ENCODE peak calls at places on chromosome X, in four cellular contexts. One of them, this sample, is unnamed.

GRCh38 chrX:12825801-12826200 is 34.6 kb downstream of the PRPS2 start:
- DNase-seq in uterus: no peak
- DNase-seq in neural progenitor cell: no peak
- DNase-seq in GM06990: no peak
- DNase-seq in this sample: no peak

GRCh38 chrX:2500681-2501151 is at the start of the genes DHRSX and ZBED1:
- DNase-seq in neural progenitor cell: peak; percentile 84
- DNase-seq in uterus: no peak
- DNase-seq in GM06990: peak; percentile 72
- DNase-seq in this sample: peak; percentile 29

GRCh38 chrX:9517062-9517461 is 52.2 kb downstream of the TBL1X start:
- DNase-seq in uterus: no peak
- DNase-seq in neural progenitor cell: no peak
- DNase-seq in GM06990: no peak
- DNase-seq in this sample: no peak

GRCh38 chrX:41956027-41956426 is 32.7 kb upstream of the CASK start:
- DNase-seq in uterus: no peak
- DNase-seq in GM06990: no peak
- DNase-seq in neural progenitor cell: no peak
- DNase-seq in this sample: no peak

GRCh38 chrX:22527302-22527701 is 254.6 kb downstream of the CBLL2 start:
- DNase-seq in uterus: no peak
- DNase-seq in GM06990: peak; percentile 50
- DNase-seq in neural progenitor cell: no peak
- DNase-seq in this sample: no peak

GRCh38 chrX:103417370-103417769 is 41.0 kb downstream of the BEX3 start:
- DNase-seq in uterus: no peak
- DNase-seq in neural progenitor cell: no peak
- DNase-seq in GM06990: no peak
- DNase-seq in this sample: no peak

GRCh38 chrX:115138040-115138439 is 51.2 kb upstream of the RBMXL3 start:
- DNase-seq in neural progenitor cell: peak; percentile 8
- DNase-seq in uterus: no peak
- DNase-seq in GM06990: no peak
- DNase-seq in this sample: no peak

GRCh38 chrX:41333994-41334865 is at the start of gene DDX3X:
- DNase-seq in GM06990: peak; percentile 97
- DNase-seq in uterus: peak; percentile 94
- DNase-seq in neural progenitor cell: peak; percentile 88
- DNase-seq in this sample: peak; percentile 94

GRCh38 chrX:123731258-123731986 is 1.4 kb downstream of the THOC2 start:
- DNase-seq in uterus: no peak
- DNase-seq in neural progenitor cell: peak; percentile 37
- DNase-seq in GM06990: no peak
- DNase-seq in this sample: no peak

GRCh38 chrX:131792356-131792749 is 230.7 kb upstream of the STK26 start:
- DNase-seq in GM06990: peak; percentile 68
- DNase-seq in uterus: peak; percentile 90
- DNase-seq in neural progenitor cell: no peak
- DNase-seq in this sample: peak; percentile 91

GRCh38 chrX:24285082-24285481 is 28.8 kb downstream of the SUPT20HL2 start:
- DNase-seq in uterus: no peak
- DNase-seq in neural progenitor cell: no peak
- DNase-seq in GM06990: no peak
- DNase-seq in this sample: no peak

GRCh38 chrX:48703642-48704481 is 7.3 kb downstream of the SUV39H1 start:
- DNase-seq in GM06990: no peak
- DNase-seq in uterus: no peak
- DNase-seq in neural progenitor cell: no peak
- DNase-seq in this sample: no peak

GRCh38 chrX:105483011-105483410 is 262.5 kb upstream of the TEX13A start:
- DNase-seq in GM06990: no peak
- DNase-seq in uterus: no peak
- DNase-seq in neural progenitor cell: no peak
- DNase-seq in this sample: no peak

GRCh38 chrX:56738670-56739069 is 9.6 kb downstream of the NBDY start:
- DNase-seq in neural progenitor cell: no peak
- DNase-seq in uterus: no peak
- DNase-seq in GM06990: no peak
- DNase-seq in this sample: no peak

GRCh38 chrX:70171636-70172035 is 5.6 kb upstream of the DGAT2L6 start:
- DNase-seq in GM06990: no peak
- DNase-seq in neural progenitor cell: peak; percentile 65
- DNase-seq in uterus: no peak
- DNase-seq in this sample: no peak

GRCh38 chrX:70169281-70169680 is 8.0 kb upstream of the DGAT2L6 start:
- DNase-seq in neural progenitor cell: no peak
- DNase-seq in uterus: no peak
- DNase-seq in GM06990: no peak
- DNase-seq in this sample: no peak

GRCh38 chrX:70166601-70167590 is 10.4 kb upstream of the DGAT2L6 start:
- DNase-seq in uterus: no peak
- DNase-seq in GM06990: no peak
- DNase-seq in neural progenitor cell: no peak
- DNase-seq in this sample: no peak

GRCh38 chrX:70172226-70172625 is 5.1 kb upstream of the DGAT2L6 start:
- DNase-seq in GM06990: no peak
- DNase-seq in uterus: no peak
- DNase-seq in neural progenitor cell: no peak
- DNase-seq in this sample: no peak

DNA sequence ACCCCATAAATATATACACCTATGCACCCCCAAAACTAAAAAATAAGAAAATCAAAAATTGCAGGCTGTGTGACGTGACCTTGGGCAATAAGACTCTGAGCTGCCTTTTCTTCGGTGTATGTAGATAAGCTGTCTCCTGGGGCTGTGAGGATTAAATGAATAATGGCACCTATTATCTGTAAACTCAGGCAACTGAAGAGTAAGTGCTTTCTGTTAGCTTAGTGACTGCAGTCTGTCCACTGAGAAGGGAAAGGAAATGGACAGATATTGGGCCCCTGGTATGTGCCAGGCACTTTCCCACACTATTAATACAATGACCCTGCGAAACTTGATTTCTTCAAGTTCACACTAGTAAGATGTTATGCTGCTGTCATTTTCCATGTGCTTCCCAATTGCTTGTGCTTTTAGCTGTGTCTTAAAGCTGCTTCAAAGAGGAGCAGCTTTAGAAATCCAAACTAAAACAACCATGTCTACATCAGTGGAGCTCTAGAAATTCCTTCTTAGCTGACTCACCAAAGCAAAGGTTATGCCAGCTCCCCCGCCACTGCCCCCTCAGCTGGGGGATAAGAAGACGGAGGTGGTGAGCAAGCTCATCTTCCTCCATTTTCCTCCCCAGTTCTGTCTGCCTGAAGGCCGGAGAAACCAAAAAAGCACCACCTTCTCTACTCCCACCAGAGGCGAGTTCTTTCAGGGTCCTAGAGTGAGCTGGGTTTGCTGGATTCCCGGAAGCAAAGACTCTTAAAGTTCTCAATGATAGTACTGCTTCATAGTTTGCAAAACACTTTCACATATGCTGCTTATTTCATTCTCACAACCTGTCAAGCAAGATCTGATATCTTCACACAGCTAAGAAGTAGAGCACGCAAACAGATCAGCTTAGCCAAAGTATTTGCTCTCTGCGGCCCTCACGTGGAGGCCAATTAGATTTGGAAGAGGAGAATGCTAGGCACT is 8.8 kb upstream of the DGAT2L6 start:
- DNase-seq in GM06990: no peak
- DNase-seq in neural progenitor cell: peak; percentile 26
- DNase-seq in uterus: peak; percentile 38
- DNase-seq in this sample: peak; percentile 38
- H3K4me3 ChIP-seq in GM06990: no peak overlapping the region
- H3K4me3 ChIP-seq in neural progenitor cell: peak overlapping the region; percentile 13
- H3K4me3 ChIP-seq in uterus: no peak overlapping the region
- H3K4me3 ChIP-seq in this sample: no peak overlapping the region

GRCh38 chrX:110276778-110277177 is 41.1 kb downstream of the AMMECR1 start:
- DNase-seq in uterus: no peak
- DNase-seq in GM06990: peak; percentile 35
- DNase-seq in neural progenitor cell: no peak
- DNase-seq in this sample: no peak
- H3K4me3 ChIP-seq in uterus: no peak overlapping the region
- H3K4me3 ChIP-seq in GM06990: no peak overlapping the region
- H3K4me3 ChIP-seq in neural progenitor cell: no peak overlapping the region
- H3K4me3 ChIP-seq in this sample: no peak overlapping the region

DNA sequence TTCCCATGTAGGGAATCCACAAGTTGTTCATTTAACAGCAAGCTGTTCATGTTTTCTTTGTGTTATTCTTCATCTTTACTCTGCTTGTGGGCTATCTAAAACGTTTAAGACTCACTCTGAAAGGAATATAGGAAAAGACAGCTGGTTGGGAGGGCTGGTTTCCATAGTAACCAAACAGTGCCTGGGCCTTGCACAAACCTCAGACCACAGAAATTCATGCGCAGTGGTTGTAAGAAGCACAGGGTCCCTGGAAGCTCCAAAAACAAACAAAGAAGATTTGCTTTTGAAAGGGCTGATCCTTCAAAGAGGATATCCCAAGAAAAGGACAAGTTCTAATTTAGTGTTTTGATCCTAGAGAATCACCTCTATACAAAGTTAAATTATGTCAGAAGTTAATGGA is 7.8 kb downstream of the SERTM2 start:
- DNase-seq in GM06990: no peak
- DNase-seq in uterus: no peak
- DNase-seq in neural progenitor cell: peak; percentile 70
- DNase-seq in this sample: no peak
- H3K4me3 ChIP-seq in GM06990: no peak overlapping the region
- H3K4me3 ChIP-seq in uterus: no peak overlapping the region
- H3K4me3 ChIP-seq in neural progenitor cell: no peak overlapping the region
- H3K4me3 ChIP-seq in this sample: no peak overlapping the region

GRCh38 chrX:151175283-151176062 is 911 bp upstream of the GPR50 start:
- DNase-seq in GM06990: no peak
- DNase-seq in neural progenitor cell: peak; percentile 45
- DNase-seq in uterus: no peak
- DNase-seq in this sample: no peak
- H3K4me3 ChIP-seq in GM06990: no peak overlapping the region
- H3K4me3 ChIP-seq in neural progenitor cell: peak overlapping the region; percentile 51
- H3K4me3 ChIP-seq in uterus: no peak overlapping the region
- H3K4me3 ChIP-seq in this sample: no peak overlapping the region

GRCh38 chrX:39611468-39611867 is 486.3 kb downstream of the BCOR start:
- DNase-seq in neural progenitor cell: no peak
- DNase-seq in uterus: no peak
- DNase-seq in GM06990: no peak
- DNase-seq in this sample: no peak

GRCh38 chrX:39614680-39614998 is 483.1 kb downstream of the BCOR start:
- DNase-seq in uterus: no peak
- DNase-seq in neural progenitor cell: no peak
- DNase-seq in GM06990: no peak
- DNase-seq in this sample: no peak

GRCh38 chrX:39616098-39616729 is 481.5 kb downstream of the BCOR start:
- DNase-seq in neural progenitor cell: no peak
- DNase-seq in GM06990: peak; percentile 3
- DNase-seq in uterus: no peak
- DNase-seq in this sample: no peak

GRCh38 chrX:39613997-39614679 is 483.6 kb downstream of the BCOR start:
- DNase-seq in GM06990: peak; percentile 38
- DNase-seq in neural progenitor cell: peak; percentile 66
- DNase-seq in uterus: no peak
- DNase-seq in this sample: no peak

GRCh38 chrX:39613508-39613921 is 484.2 kb downstream of the BCOR start:
- DNase-seq in GM06990: peak; percentile 28
- DNase-seq in neural progenitor cell: peak; percentile 88
- DNase-seq in uterus: peak; percentile 48
- DNase-seq in this sample: peak; percentile 46
- H3K4me3 ChIP-seq in GM06990: peak overlapping the region; percentile 32
- H3K4me3 ChIP-seq in neural progenitor cell: peak overlapping the region; percentile 45
- H3K4me3 ChIP-seq in uterus: peak overlapping the region; percentile 15
- H3K4me3 ChIP-seq in this sample: no peak overlapping the region

DNA sequence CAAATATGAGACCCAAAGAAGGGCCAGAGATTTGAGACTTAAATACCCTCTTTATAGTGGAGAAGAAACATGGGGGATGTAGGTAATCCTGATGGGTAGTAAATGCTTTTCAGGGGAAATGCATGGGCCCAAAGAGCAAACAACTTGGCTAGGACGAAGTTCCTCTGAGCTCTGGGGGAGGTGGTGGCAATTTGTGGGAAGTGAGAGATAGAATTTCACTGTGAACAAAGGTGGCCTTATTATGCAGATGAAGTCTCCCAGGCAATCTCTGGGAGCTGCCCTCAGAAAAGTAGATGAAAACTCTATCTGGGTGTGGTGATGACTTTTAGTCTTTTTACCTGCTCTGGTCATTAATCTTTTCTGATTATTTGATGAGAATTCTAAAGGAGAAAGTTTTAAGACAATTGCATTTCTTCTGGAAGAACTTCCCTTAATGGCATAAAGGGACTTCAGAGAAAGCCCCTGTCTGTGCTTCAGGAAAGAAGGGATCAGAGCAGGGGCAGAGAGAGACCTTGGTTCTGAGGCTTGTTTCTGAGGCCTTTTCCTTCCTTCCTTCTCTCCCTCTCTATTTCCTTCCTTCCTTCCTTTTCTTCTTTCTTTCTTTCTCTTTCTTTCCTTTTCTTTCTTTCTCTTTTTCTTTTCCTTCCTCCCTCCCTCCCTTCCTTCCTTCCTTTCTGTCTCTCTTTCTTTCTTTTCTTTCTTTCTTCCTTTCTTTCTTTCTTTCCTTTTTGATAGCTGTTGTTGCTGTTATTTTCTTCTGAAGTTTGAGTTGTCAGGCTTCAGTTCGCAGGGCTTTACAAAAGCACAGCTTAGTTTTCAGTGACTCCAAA is 37.5 kb upstream of the MAOA start:
- DNase-seq in uterus: no peak
- DNase-seq in GM06990: no peak
- DNase-seq in neural progenitor cell: peak; percentile 61
- DNase-seq in this sample: no peak
- H3K4me3 ChIP-seq in uterus: no peak overlapping the region
- H3K4me3 ChIP-seq in GM06990: no peak overlapping the region
- H3K4me3 ChIP-seq in neural progenitor cell: peak overlapping the region; percentile 11
- H3K4me3 ChIP-seq in this sample: no peak overlapping the region

GRCh38 chrX:150575415-150575814 is 7.0 kb downstream of the MTM1 start:
- DNase-seq in uterus: no peak
- DNase-seq in neural progenitor cell: no peak
- DNase-seq in GM06990: no peak
- DNase-seq in this sample: no peak
- H3K4me3 ChIP-seq in uterus: no peak overlapping the region
- H3K4me3 ChIP-seq in neural progenitor cell: no peak overlapping the region
- H3K4me3 ChIP-seq in GM06990: no peak overlapping the region
- H3K4me3 ChIP-seq in this sample: no peak overlapping the region

This sample was measured in adrenal gland.